ENCODE peak calls at places on chromosomes 13 and 19, in six cellular contexts. R is psoas muscle, X is LNCaP clone FGC, N is kidney epithelial cell, I is NCI-H345, B is cardiac muscle cell. G is an unnamed sample.

GRCh38 chr19:38736413-38737280 is 7.6 kb downstream of the CAPN12 start:
- DNase-seq in R (no peak), X (no peak), N (no peak), I (peak; percentile 90), B (peak; percentile 76), G (peak; percentile 55)

GRCh38 chr13:112057736-112058518 is 9.0 kb upstream of the SOX1 start:
- DNase-seq in R (no peak), X (no peak), N (no peak), I (peak; percentile 67), B (no peak), G (no peak)

GRCh38 chr13:99205621-99206220 is 5.1 kb downstream of the UBAC2 start:
- DNase-seq in R (no peak), X (no peak), N (no peak), I (no peak), B (no peak), G (no peak)

GRCh38 chr19:2477141-2477710 is 1.3 kb downstream of the GADD45B start:
- DNase-seq in R (peak; percentile 55), X (no peak), N (no peak), I (peak; percentile 53), B (peak; percentile 49), G (peak; percentile 74)

GRCh38 chr19:2080336-2080988 is 15.7 kb downstream of the MOB3A start:
- DNase-seq in R (no peak), X (no peak), N (no peak), I (no peak), B (no peak), G (no peak)

GRCh38 chr13:42807236-42807635 is 25.9 kb downstream of the FAM216B start:
- DNase-seq in R (no peak), X (no peak), N (no peak), I (no peak), B (no peak), G (peak; percentile 25)

GRCh38 chr13:60134376-60134775 is 29.4 kb downstream of the DIAPH3 start:
- DNase-seq in R (no peak), X (no peak), N (no peak), I (no peak), B (peak; percentile 45), G (no peak)

GRCh38 chr13:71729441-71729840 is 137.6 kb downstream of the DACH1 start:
- DNase-seq in R (no peak), X (no peak), N (no peak), I (no peak), B (no peak), G (no peak)

GRCh38 chr19:50702870-50703829 is 16.5 kb downstream of the SHANK1 start:
- DNase-seq in R (no peak), X (no peak), N (peak; percentile 18), I (no peak), B (no peak), G (peak; percentile 81)

GRCh38 chr13:43767351-43767901 is 19.3 kb downstream of the ENOX1 start:
- DNase-seq in R (peak; percentile 22), X (no peak), N (no peak), I (peak; percentile 22), B (peak; percentile 60), G (no peak)

GRCh38 chr19:56720281-56720680 is 48.7 kb upstream of the ZNF835 start:
- DNase-seq in R (peak; percentile 18), X (no peak), N (no peak), I (no peak), B (no peak), G (no peak)

GRCh38 chr19:16067205-16067938 is 8.9 kb upstream of the TPM4 start:
- DNase-seq in R (peak; percentile 40), X (peak; percentile 67), N (no peak), I (no peak), B (no peak), G (peak; percentile 42)

GRCh38 chr13:59638404-59638803 is 525.3 kb downstream of the DIAPH3 start:
- DNase-seq in R (no peak), X (no peak), N (no peak), I (no peak), B (peak; percentile 51), G (no peak)

GRCh38 chr19:57570707-57571106 is 8.0 kb downstream of the ZNF416 start:
- DNase-seq in R (no peak), X (no peak), N (no peak), I (no peak), B (no peak), G (no peak)

GRCh38 chr13:32650705-32651311 is 64.6 kb downstream of the PDS5B start:
- DNase-seq in R (no peak), X (no peak), N (peak; percentile 25), I (peak; percentile 8), B (peak; percentile 74), G (peak; percentile 74)

G was measured in ELR.